ENCODE peak calls at places on chromosomes 4 and X, in five cellular contexts. T, Y, R, I and D are unnamed samples. For H3K36me3, the result is how much of the 10 kb centered on the place peaks cover.

GRCh38 chr4:170769857-170770256 is 680.1 kb upstream of the AADAT start:
- DNase-seq in T (no peak), Y (no peak), R (no peak), I (no peak), D (no peak)

GRCh38 chrX:153521034-153521433 is 3.6 kb downstream of the ATP2B3 start:
- DNase-seq in T (no peak), Y (no peak), R (no peak), I (no peak), D (no peak)

GRCh38 chr4:113973349-113973748 is 6.1 kb downstream of the ARSJ start:
- DNase-seq in T (no peak), Y (no peak), R (no peak), I (no peak), D (no peak)

GRCh38 chrX:16205840-16206239 is 38.6 kb downstream of the MAGEB17 start:
- DNase-seq in T (no peak), Y (no peak), R (no peak), I (no peak), D (no peak)

GRCh38 chrX:150581093-150581775 is 12.8 kb downstream of the MTM1 start:
- DNase-seq in T (peak), Y (peak), R (no peak), I (no peak), D (no peak)

GRCh38 chrX:18833071-18833731 is 125.8 kb downstream of the PPEF1 start:
- DNase-seq in T (no peak), Y (no peak), R (no peak), I (no peak), D (no peak)

GRCh38 chr4:40688446-40689095 is 58.9 kb upstream of the RBM47 start:
- DNase-seq in T (no peak), Y (no peak), R (no peak), I (no peak), D (no peak)

GRCh38 chrX:150465856-150466775 is 102.3 kb upstream of the MTM1 start:
- DNase-seq in T (no peak), Y (no peak), R (no peak), I (no peak), D (no peak)

GRCh38 chrX:103663921-103664320 is 22.6 kb downstream of the MORF4L2 start:
- DNase-seq in T (no peak), Y (no peak), R (no peak), I (no peak), D (no peak)

GRCh38 chr4:84870398-84871163 is 95.9 kb downstream of the WDFY3 start:
- DNase-seq in T (peak), Y (peak), R (no peak), I (no peak), D (no peak)

GRCh38 chrX:107629533-107629909 is 1.2 kb downstream of the PRPS1 start:
- DNase-seq in T (no peak), Y (peak), R (peak), I (no peak), D (peak)

GRCh38 chrX:72078411-72078810 is 53.3 kb downstream of the RTL5 start:
- DNase-seq in T (no peak), Y (no peak), R (no peak), I (no peak), D (no peak)

GRCh38 chr4:140037353-140038030 is 116.5 kb downstream of the MAML3 start:
- DNase-seq in T (no peak), Y (peak), R (no peak), I (no peak), D (peak)
- TF ChIP-seq REST in T (no peak), Y (no peak), R (no peak), I (no peak), D (no peak)

GRCh38 chr4:132646186-132646585 is 502.9 kb upstream of the PCDH10 start:
- DNase-seq in T (no peak), Y (no peak), R (no peak), I (peak), D (no peak)

GRCh38 chr4:132642196-132642817 is 506.8 kb upstream of the PCDH10 start:
- DNase-seq in T (peak), Y (peak), R (peak), I (peak), D (peak)
- TF ChIP-seq SIN3A in T (no peak), Y (no peak), R (no peak), I (no peak), D (no peak)

DNA sequence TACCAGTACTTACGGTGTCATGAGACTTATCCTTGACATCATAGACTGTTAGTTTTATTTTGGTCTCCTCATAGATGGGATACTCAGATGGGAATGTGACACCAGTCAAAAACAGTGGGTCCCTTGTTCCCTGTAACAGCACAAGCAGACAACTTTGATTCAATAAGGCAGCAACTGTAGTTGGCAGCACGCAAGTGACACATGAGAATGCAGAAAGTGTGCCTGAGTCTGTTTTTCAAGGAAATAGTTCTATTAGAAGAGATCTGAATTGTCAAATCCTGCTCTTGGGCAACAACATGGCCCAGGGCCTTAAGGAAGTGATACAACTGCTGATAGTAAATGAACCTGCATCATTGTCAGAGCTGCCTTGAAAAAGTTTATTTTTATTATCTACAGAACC is 443.2 kb downstream of the INPP4B start:
- DNase-seq in T (no peak), Y (no peak), R (no peak), I (no peak), D (no peak)
- H3K36me3 ChIP-seq in T (under half), Y (under half), R (under half), I (under half), D (under half)

GRCh38 chr4:139170932-139171331 is 6.1 kb downstream of the ELF2 start:
- DNase-seq in T (no peak), Y (no peak), R (no peak), I (no peak), D (no peak)

GRCh38 chr4:139163806-139164206 is 13.2 kb downstream of the ELF2 start:
- DNase-seq in T (no peak), Y (no peak), R (no peak), I (no peak), D (no peak)

GRCh38 chr4:139164731-139165130 is 12.3 kb downstream of the ELF2 start:
- DNase-seq in T (no peak), Y (no peak), R (no peak), I (no peak), D (no peak)

GRCh38 chr4:139171878-139172691 is 4.9 kb downstream of the ELF2 start:
- DNase-seq in T (no peak), Y (peak), R (no peak), I (no peak), D (no peak)

DNA sequence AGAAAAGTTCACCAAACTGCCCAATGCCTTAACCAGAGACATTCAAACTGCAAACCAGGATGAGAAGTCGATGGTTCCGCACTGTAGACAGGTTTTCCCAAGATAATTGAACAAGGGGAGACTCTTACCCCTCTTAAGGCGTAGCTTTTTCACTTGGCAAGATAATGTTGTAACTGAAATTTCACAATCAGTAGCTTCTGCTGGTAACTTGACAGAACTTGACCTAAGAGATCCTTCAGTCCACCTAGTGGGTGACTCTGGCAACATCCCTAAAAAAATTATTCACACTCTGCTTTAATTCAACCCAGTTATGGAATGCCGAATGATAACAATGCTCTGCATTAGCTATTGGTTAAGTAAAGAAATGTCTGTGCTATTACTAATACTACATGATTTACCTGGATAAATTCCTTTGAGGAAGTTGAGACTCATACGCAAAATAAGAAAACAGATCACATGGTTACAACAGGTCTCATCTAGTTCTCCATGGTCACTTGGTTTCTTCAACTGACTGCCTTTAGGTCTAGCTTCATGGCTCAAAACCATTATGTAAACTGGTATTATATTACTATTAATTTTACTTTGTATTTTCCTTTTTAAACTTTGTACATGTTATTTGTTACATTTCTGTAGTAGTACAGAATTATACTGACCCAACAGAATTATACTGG is 9.1 kb downstream of the ELF2 start:
- DNase-seq in T (peak), Y (peak), R (peak), I (no peak), D (no peak)
- TF ChIP-seq REST in T (no peak), Y (no peak), R (no peak), I (no peak), D (no peak)